ENCODE peak calls at places on chromosomes 7 and 10, in six cellular contexts. S, P, B, H, M and X are unnamed samples.

GRCh38 chr7:109003742-109004141 is 434.1 kb downstream of the DNAJB9 start:
- DNase-seq in S (no peak), M (no peak), B (no peak), P (no peak), H (no peak), X (no peak)

GRCh38 chr7:6623589-6624245 is 8.3 kb downstream of the ZNF853 start:
- DNase-seq in M (no peak), H (no peak), P (no peak), B (no peak), S (peak), X (no peak)

GRCh38 chr7:34354906-34355305 is 303.1 kb upstream of the NPSR1 start:
- DNase-seq in S (no peak), P (peak), M (no peak), B (no peak), H (no peak), X (no peak)

GRCh38 chr10:36446873-36447272 is 678.5 kb upstream of the ANKRD30A start:
- DNase-seq in S (no peak), M (no peak), B (no peak), H (no peak), P (peak), X (no peak)

GRCh38 chr10:79197558-79197957 is 128.8 kb downstream of the ZMIZ1 start:
- DNase-seq in M (no peak), B (no peak), P (no peak), H (no peak), S (no peak), X (no peak)

GRCh38 chr10:36048236-36048635 is 406.1 kb upstream of the FZD8 start:
- DNase-seq in S (no peak), P (no peak), H (no peak), B (no peak), M (no peak), X (no peak)

GRCh38 chr7:81710751-81711150 is 59.1 kb downstream of the HGF start:
- DNase-seq in S (no peak), M (no peak), P (no peak), B (no peak), H (no peak), X (no peak)

GRCh38 chr7:53094827-53095226 is 59.4 kb downstream of the POM121L12 start:
- DNase-seq in P (no peak), S (no peak), H (no peak), M (no peak), B (no peak), X (no peak)

GRCh38 chr10:27451054-27451453 is 53.0 kb upstream of the RAB18 start:
- DNase-seq in H (no peak), M (no peak), B (no peak), S (no peak), P (no peak), X (no peak)

GRCh38 chr10:76000550-76000949 is 569.1 kb downstream of the LRMDA start:
- DNase-seq in H (no peak), B (no peak), S (no peak), M (no peak), P (no peak), X (no peak)

GRCh38 chr7:107118109-107118900 is 50.5 kb upstream of the HBP1 start:
- DNase-seq in B (no peak), P (peak), M (no peak), H (no peak), S (no peak), X (no peak)

GRCh38 chr10:119111968-119112515 is 8.1 kb downstream of the DENND10 start:
- DNase-seq in M (no peak), S (no peak), H (no peak), B (no peak), P (no peak), X (no peak)

GRCh38 chr7:2633538-2634264 is 1.9 kb downstream of the TTYH3 start:
- DNase-seq in B (peak), M (no peak), S (no peak), P (peak), H (no peak), X (no peak)

GRCh38 chr10:17228081-17229015 is at the start of gene VIM:
- DNase-seq in S (peak), B (no peak), M (peak), H (peak), P (peak), X (peak)

GRCh38 chr7:29723599-29723998 is 82.7 kb upstream of the WIPF3 start:
- DNase-seq in B (no peak), H (no peak), S (no peak), P (no peak), M (no peak), X (no peak)